ENCODE peak calls at places on chromosomes 5 and 9, in four cellular contexts. T is HepG2, S is psoas muscle, N is breast epithelium. I is an unnamed sample.
A peak's percentile ranks its signal among the peaks of the same experiment; 100 is the strongest.

GRCh38 chr9:133131506-133131905 is 10.5 kb upstream of the RALGDS start:
- DNase-seq in N (no peak), T (no peak), S (no peak), I (peak; percentile 32)

GRCh38 chr5:113380299-113381014 is 54.3 kb downstream of the TSSK1B start:
- DNase-seq in N (no peak), S (no peak), T (no peak), I (peak; percentile 51)

GRCh38 chr9:4226331-4227250 is 73.3 kb downstream of the GLIS3 start:
- DNase-seq in N (no peak), T (no peak), S (no peak), I (peak; percentile 37)

GRCh38 chr9:4902135-4902475 is 83.0 kb upstream of the JAK2 start:
- DNase-seq in T (peak; percentile 35), N (no peak), S (no peak), I (no peak)

GRCh38 chr9:97673922-97674321 is 23.2 kb downstream of the XPA start:
- DNase-seq in T (no peak), S (no peak), N (no peak), I (no peak)

GRCh38 chr9:37127018-37127417 is 6.6 kb downstream of the ZCCHC7 start:
- DNase-seq in N (no peak), S (no peak), T (no peak), I (no peak)

GRCh38 chr9:88578486-88579362 is 43.7 kb downstream of the NXNL2 start:
- DNase-seq in N (peak; percentile 87), T (peak; percentile 39), S (peak; percentile 86), I (peak; percentile 81)

GRCh38 chr5:96662725-96663513 is 743 bp downstream of the CAST start:
- DNase-seq in S (peak; percentile 96), T (peak; percentile 69), N (peak; percentile 91), I (peak; percentile 95)

GRCh38 chr9:6834306-6834705 is 76.5 kb downstream of the KDM4C start:
- DNase-seq in S (no peak), N (no peak), T (no peak), I (no peak)

GRCh38 chr5:44536650-44537260 is 147.5 kb upstream of the FGF10 start:
- DNase-seq in S (no peak), T (peak; percentile 25), N (no peak), I (peak; percentile 31)

GRCh38 chr5:1415626-1416360 is 29.4 kb downstream of the SLC6A3 start:
- DNase-seq in T (no peak), S (peak; percentile 38), N (no peak), I (no peak)

GRCh38 chr9:68538200-68538599 is 2.5 kb downstream of the TMEM252 start:
- DNase-seq in S (peak; percentile 70), T (no peak), N (no peak), I (no peak)

GRCh38 chr9:20662156-20662555 is 21.9 kb upstream of the FOCAD start:
- DNase-seq in T (no peak), S (no peak), N (no peak), I (no peak)

GRCh38 chr9:109249615-109250014 is 71.2 kb downstream of the EPB41L4B start:
- DNase-seq in S (no peak), T (no peak), N (no peak), I (no peak)

GRCh38 chr9:82131072-82131471 is 142.5 kb downstream of the SPATA31D1 start:
- DNase-seq in T (no peak), S (no peak), N (no peak), I (no peak)
- H3K4me3 ChIP-seq in T (no peak overlapping the region), S (no peak overlapping the region), N (no peak overlapping the region), I (no peak overlapping the region)

GRCh38 chr5:168047669-168048111 is 243.8 kb upstream of the WWC1 start:
- DNase-seq in S (no peak), T (no peak), N (no peak), I (peak; percentile 51)
- TF ChIP-seq CTCF in S (no peak), T (no peak), N (no peak), I (no peak)

DNA sequence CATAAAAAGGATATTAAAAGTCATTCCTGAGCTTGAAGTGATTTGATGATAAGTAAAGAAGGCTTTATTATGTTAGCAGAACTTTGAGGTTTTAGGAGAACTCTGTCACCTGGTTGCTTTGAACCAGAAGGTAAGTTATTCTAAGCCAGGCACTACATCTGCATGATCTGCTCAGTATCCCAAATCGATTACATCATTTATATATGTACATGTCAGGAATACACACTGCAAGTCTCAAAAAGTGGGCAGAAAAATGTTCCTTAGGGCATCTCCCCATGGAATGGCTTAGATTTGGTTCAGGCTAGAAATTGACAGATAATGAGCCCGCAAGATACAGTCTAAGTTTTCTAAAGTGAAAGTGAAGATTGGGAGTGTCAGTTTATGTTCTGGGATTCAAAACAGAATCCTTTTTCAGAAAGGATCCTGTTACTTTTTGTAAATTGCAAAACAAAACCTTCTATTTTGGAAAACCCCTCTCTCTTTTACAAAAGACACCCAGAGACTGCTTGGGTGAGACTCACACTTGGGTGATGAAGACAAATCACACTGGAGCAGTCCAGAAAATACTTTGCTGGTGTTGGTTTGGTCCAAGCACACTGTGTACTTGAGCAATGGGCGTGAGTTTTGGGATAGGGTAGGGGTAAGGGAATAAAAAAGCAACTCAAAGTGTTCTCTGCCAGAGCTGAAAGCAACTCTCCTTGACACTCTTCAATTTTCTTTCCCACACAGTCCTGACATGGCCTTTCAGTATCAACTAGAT is 114.5 kb downstream of the FOXD1 start:
- DNase-seq in T (no peak), N (no peak), S (no peak), I (no peak)
- H3K4me3 ChIP-seq in T (no peak overlapping the region), N (no peak overlapping the region), S (no peak overlapping the region), I (no peak overlapping the region)

GRCh38 chr9:82805027-82805426 is 257.9 kb downstream of the RASEF start:
- DNase-seq in T (no peak), N (no peak), S (no peak), I (no peak)
- TF ChIP-seq CTCF in T (no peak), N (no peak), S (no peak), I (no peak)

GRCh38 chr5:115557667-115558387 is 13.3 kb upstream of the FEM1C start:
- DNase-seq in S (no peak), N (no peak), T (peak; percentile 3), I (peak; percentile 44)
- H3K4me3 ChIP-seq in S (no peak overlapping the region), N (no peak overlapping the region), T (no peak overlapping the region), I (no peak overlapping the region)

GRCh38 chr5:51500-51823 is 40.5 kb upstream of the PLEKHG4B start:
- DNase-seq in S (no peak), T (no peak), N (no peak), I (no peak)

GRCh38 chr5:54175-54730 is 37.7 kb upstream of the PLEKHG4B start:
- DNase-seq in S (no peak), T (no peak), N (no peak), I (no peak)

GRCh38 chr5:54876-55569 is 36.9 kb upstream of the PLEKHG4B start:
- DNase-seq in T (no peak), N (no peak), S (peak; percentile 43), I (no peak)

GRCh38 chr5:50724-51499 is 41.1 kb upstream of the PLEKHG4B start:
- DNase-seq in N (no peak), S (no peak), T (no peak), I (no peak)

DNA sequence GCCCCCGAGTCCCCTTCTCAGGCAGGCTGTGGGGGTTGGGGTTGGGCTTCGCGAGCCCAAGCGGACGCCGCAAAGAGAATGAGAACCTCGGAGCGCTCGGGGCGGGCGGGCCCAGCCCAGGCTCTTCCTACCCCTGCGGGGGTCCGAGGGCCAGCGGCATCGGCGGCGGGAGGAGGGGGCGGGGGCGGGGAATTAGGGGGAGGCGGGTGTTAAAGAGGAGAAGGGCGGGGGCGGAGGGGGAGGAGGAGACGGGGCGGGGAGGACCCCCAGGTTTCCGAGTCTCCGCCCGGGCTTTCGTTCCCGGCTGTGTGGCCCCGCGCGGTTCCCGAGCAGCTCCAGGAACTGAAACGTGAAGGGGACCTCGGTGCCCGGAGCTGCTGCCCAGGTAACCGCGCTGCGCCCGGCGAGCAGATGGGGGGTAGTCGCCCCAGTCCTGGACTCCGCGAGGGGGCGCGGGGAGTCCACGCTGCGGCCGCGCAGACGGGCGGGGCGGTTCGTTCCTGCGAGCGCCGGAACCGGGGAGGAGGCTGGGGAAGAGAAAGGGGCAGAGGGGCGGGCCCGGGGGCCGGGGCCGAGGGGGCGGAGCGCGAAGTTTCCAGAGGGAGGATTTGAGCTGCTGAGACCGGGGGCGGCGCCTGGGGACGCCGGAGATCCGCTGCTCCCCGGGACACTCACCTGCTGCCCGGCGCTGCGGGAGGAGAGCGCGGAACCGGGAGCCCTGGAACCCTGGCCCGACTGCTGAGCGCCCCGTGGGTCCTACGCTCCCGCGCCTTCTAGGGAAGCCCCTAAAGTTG is 38.4 kb upstream of the PLEKHG4B start:
- DNase-seq in N (no peak), T (no peak), S (no peak), I (peak; percentile 36)
- TF ChIP-seq CTCF in N (no peak), T (peak; percentile 34), S (no peak), I (no peak)